ENCODE peak calls at places on chromosomes 1 and 21, in five cellular contexts. One of them, this sample, is unnamed.

GRCh38 chr1:91700771-91701493 is 185.0 kb downstream of the TGFBR3 start:
- DNase-seq in Caco-2: no peak
- DNase-seq in uterus: no peak
- DNase-seq in left lung: no peak
- DNase-seq in CD8-positive, alpha-beta T cell: no peak
- DNase-seq in this sample: no peak

GRCh38 chr1:195105281-195105680 is 1503.0 kb downstream of the KCNT2 start:
- DNase-seq in Caco-2: no peak
- DNase-seq in uterus: no peak
- DNase-seq in left lung: no peak
- DNase-seq in CD8-positive, alpha-beta T cell: no peak
- DNase-seq in this sample: no peak

GRCh38 chr1:17189632-17190525 is 15.0 kb upstream of the PADI1 start:
- DNase-seq in Caco-2: no peak
- DNase-seq in uterus: no peak
- DNase-seq in left lung: no peak
- DNase-seq in CD8-positive, alpha-beta T cell: no peak
- DNase-seq in this sample: no peak

GRCh38 chr1:19744886-19745285 is 54.8 kb downstream of the TMCO4 start:
- DNase-seq in Caco-2: no peak
- DNase-seq in uterus: no peak
- DNase-seq in left lung: no peak
- DNase-seq in CD8-positive, alpha-beta T cell: no peak
- DNase-seq in this sample: no peak

GRCh38 chr1:61323681-61324328 is 241.4 kb downstream of the NFIA start:
- DNase-seq in Caco-2: no peak
- DNase-seq in uterus: no peak
- DNase-seq in left lung: no peak
- DNase-seq in CD8-positive, alpha-beta T cell: no peak
- DNase-seq in this sample: no peak

GRCh38 chr1:64268653-64269557 is 65.5 kb downstream of the UBE2U start:
- DNase-seq in Caco-2: peak; percentile 43
- DNase-seq in uterus: peak; percentile 77
- DNase-seq in left lung: peak; percentile 66
- DNase-seq in CD8-positive, alpha-beta T cell: peak; percentile 31
- DNase-seq in this sample: peak; percentile 75

GRCh38 chr21:42627527-42628289 is 25.7 kb upstream of the PDE9A start:
- DNase-seq in Caco-2: no peak
- DNase-seq in uterus: no peak
- DNase-seq in left lung: no peak
- DNase-seq in CD8-positive, alpha-beta T cell: no peak
- DNase-seq in this sample: no peak

GRCh38 chr1:165854101-165854845 is 26.9 kb downstream of the UCK2 start:
- DNase-seq in Caco-2: no peak
- DNase-seq in uterus: no peak
- DNase-seq in left lung: no peak
- DNase-seq in CD8-positive, alpha-beta T cell: no peak
- DNase-seq in this sample: peak; percentile 25

GRCh38 chr1:55107989-55108388 is 68.6 kb downstream of the PCSK9 start:
- DNase-seq in Caco-2: no peak
- DNase-seq in uterus: no peak
- DNase-seq in left lung: no peak
- DNase-seq in CD8-positive, alpha-beta T cell: no peak
- DNase-seq in this sample: no peak

GRCh38 chr1:46039571-46040052 is 92.8 kb downstream of the PIK3R3 start:
- DNase-seq in Caco-2: no peak
- DNase-seq in uterus: peak; percentile 56
- DNase-seq in left lung: no peak
- DNase-seq in CD8-positive, alpha-beta T cell: no peak
- DNase-seq in this sample: no peak

GRCh38 chr1:182279724-182280506 is 111.7 kb downstream of the GLUL start:
- DNase-seq in Caco-2: no peak
- DNase-seq in uterus: no peak
- DNase-seq in left lung: no peak
- DNase-seq in CD8-positive, alpha-beta T cell: no peak
- DNase-seq in this sample: no peak

GRCh38 chr1:186511761-186512637 is 51.1 kb upstream of the PDC start:
- DNase-seq in Caco-2: no peak
- DNase-seq in uterus: no peak
- DNase-seq in left lung: peak; percentile 70
- DNase-seq in CD8-positive, alpha-beta T cell: no peak
- DNase-seq in this sample: no peak

GRCh38 chr1:211613108-211613947 is 34.4 kb upstream of the SLC30A1 start:
- DNase-seq in Caco-2: peak; percentile 90
- DNase-seq in uterus: peak; percentile 52
- DNase-seq in left lung: peak; percentile 92
- DNase-seq in CD8-positive, alpha-beta T cell: no peak
- DNase-seq in this sample: peak; percentile 92

GRCh38 chr1:8154621-8155052 is 128.5 kb upstream of the ERRFI1 start:
- DNase-seq in Caco-2: peak; percentile 92
- DNase-seq in uterus: no peak
- DNase-seq in left lung: no peak
- DNase-seq in CD8-positive, alpha-beta T cell: no peak
- DNase-seq in this sample: no peak

GRCh38 chr21:32819702-32820101 is 48.1 kb upstream of the PAXBP1 start:
- DNase-seq in Caco-2: no peak
- DNase-seq in uterus: peak; percentile 42
- DNase-seq in left lung: no peak
- DNase-seq in CD8-positive, alpha-beta T cell: no peak
- DNase-seq in this sample: peak; percentile 13

GRCh38 chr1:90964444-90965035 is 57.3 kb downstream of the ZNF644 start:
- DNase-seq in Caco-2: no peak
- DNase-seq in uterus: no peak
- DNase-seq in left lung: no peak
- DNase-seq in CD8-positive, alpha-beta T cell: no peak
- DNase-seq in this sample: no peak

GRCh38 chr1:6260433-6260934 is 414 bp downstream of the GPR153 start:
- DNase-seq in Caco-2: no peak
- DNase-seq in uterus: no peak
- DNase-seq in left lung: no peak
- DNase-seq in CD8-positive, alpha-beta T cell: no peak
- DNase-seq in this sample: no peak

GRCh38 chr1:2073382-2074230 is 23.4 kb downstream of the PRKCZ start:
- DNase-seq in Caco-2: no peak
- DNase-seq in uterus: no peak
- DNase-seq in left lung: no peak
- DNase-seq in CD8-positive, alpha-beta T cell: no peak
- DNase-seq in this sample: no peak

GRCh38 chr1:94101613-94101940 is 19.4 kb downstream of the ABCA4 start:
- DNase-seq in Caco-2: peak; percentile 80
- DNase-seq in uterus: peak; percentile 78
- DNase-seq in left lung: no peak
- DNase-seq in CD8-positive, alpha-beta T cell: no peak
- DNase-seq in this sample: no peak

GRCh38 chr1:85182700-85183099 is 18.1 kb downstream of the SYDE2 start:
- DNase-seq in Caco-2: no peak
- DNase-seq in uterus: no peak
- DNase-seq in left lung: no peak
- DNase-seq in CD8-positive, alpha-beta T cell: no peak
- DNase-seq in this sample: no peak

GRCh38 chr21:46081862-46082637 is 15.9 kb upstream of the COL6A2 start:
- DNase-seq in Caco-2: peak; percentile 29
- DNase-seq in uterus: peak; percentile 14
- DNase-seq in left lung: peak; percentile 25
- DNase-seq in CD8-positive, alpha-beta T cell: no peak
- DNase-seq in this sample: no peak

GRCh38 chr21:38123626-38124025 is 133.2 kb upstream of the KCNJ15 start:
- DNase-seq in Caco-2: no peak
- DNase-seq in uterus: no peak
- DNase-seq in left lung: no peak
- DNase-seq in CD8-positive, alpha-beta T cell: no peak
- DNase-seq in this sample: no peak

GRCh38 chr1:204782118-204782700 is 88.5 kb upstream of the NFASC start:
- DNase-seq in Caco-2: no peak
- DNase-seq in uterus: no peak
- DNase-seq in left lung: no peak
- DNase-seq in CD8-positive, alpha-beta T cell: no peak
- DNase-seq in this sample: no peak

GRCh38 chr1:6282577-6283270 is 21.8 kb upstream of the GPR153 start:
- DNase-seq in Caco-2: no peak
- DNase-seq in uterus: no peak
- DNase-seq in left lung: no peak
- DNase-seq in CD8-positive, alpha-beta T cell: no peak
- DNase-seq in this sample: no peak

GRCh38 chr1:39567302-39567701 is 9.3 kb downstream of the PABPC4 start:
- DNase-seq in Caco-2: no peak
- DNase-seq in uterus: no peak
- DNase-seq in left lung: no peak
- DNase-seq in CD8-positive, alpha-beta T cell: no peak
- DNase-seq in this sample: no peak

GRCh38 chr1:198937231-198938031 is 298.6 kb downstream of the PTPRC start:
- DNase-seq in Caco-2: peak; percentile 60
- DNase-seq in uterus: peak; percentile 31
- DNase-seq in left lung: peak; percentile 58
- DNase-seq in CD8-positive, alpha-beta T cell: peak; percentile 21
- DNase-seq in this sample: peak; percentile 66

GRCh38 chr21:36854391-36854790 is 112.1 kb downstream of the HLCS start:
- DNase-seq in Caco-2: no peak
- DNase-seq in uterus: no peak
- DNase-seq in left lung: no peak
- DNase-seq in CD8-positive, alpha-beta T cell: no peak
- DNase-seq in this sample: peak; percentile 52

GRCh38 chr21:34335316-34335715 is 28.5 kb upstream of the KCNE2 start:
- DNase-seq in Caco-2: no peak
- DNase-seq in uterus: no peak
- DNase-seq in left lung: no peak
- DNase-seq in CD8-positive, alpha-beta T cell: no peak
- DNase-seq in this sample: no peak

GRCh38 chr1:231748744-231749143 is 122.2 kb downstream of the DISC1 start:
- DNase-seq in Caco-2: no peak
- DNase-seq in uterus: no peak
- DNase-seq in left lung: no peak
- DNase-seq in CD8-positive, alpha-beta T cell: no peak
- DNase-seq in this sample: no peak

GRCh38 chr1:244322791-244323521 is 128.8 kb downstream of the ADSS2 start:
- DNase-seq in Caco-2: no peak
- DNase-seq in uterus: peak; percentile 61
- DNase-seq in left lung: peak; percentile 50
- DNase-seq in CD8-positive, alpha-beta T cell: no peak
- DNase-seq in this sample: peak; percentile 82

GRCh38 chr1:198909973-198910372 is 271.1 kb downstream of the PTPRC start:
- DNase-seq in Caco-2: no peak
- DNase-seq in uterus: no peak
- DNase-seq in left lung: no peak
- DNase-seq in CD8-positive, alpha-beta T cell: no peak
- DNase-seq in this sample: no peak

GRCh38 chr21:43021756-43022600 is 47.6 kb downstream of the PKNOX1 start:
- DNase-seq in Caco-2: no peak
- DNase-seq in uterus: no peak
- DNase-seq in left lung: no peak
- DNase-seq in CD8-positive, alpha-beta T cell: no peak
- DNase-seq in this sample: no peak

GRCh38 chr1:225815526-225816178 is 5.7 kb downstream of the EPHX1 start:
- DNase-seq in Caco-2: no peak
- DNase-seq in uterus: no peak
- DNase-seq in left lung: no peak
- DNase-seq in CD8-positive, alpha-beta T cell: no peak
- DNase-seq in this sample: peak; percentile 17

GRCh38 chr1:89523597-89524368 is 846 bp upstream of the LRRC8B start:
- DNase-seq in Caco-2: peak; percentile 59
- DNase-seq in uterus: peak; percentile 34
- DNase-seq in left lung: no peak
- DNase-seq in CD8-positive, alpha-beta T cell: peak; percentile 32
- DNase-seq in this sample: peak; percentile 78

GRCh38 chr1:40315795-40316594 is 1.1 kb downstream of the COL9A2 start:
- DNase-seq in Caco-2: no peak
- DNase-seq in uterus: no peak
- DNase-seq in left lung: no peak
- DNase-seq in CD8-positive, alpha-beta T cell: no peak
- DNase-seq in this sample: peak; percentile 53

DNA sequence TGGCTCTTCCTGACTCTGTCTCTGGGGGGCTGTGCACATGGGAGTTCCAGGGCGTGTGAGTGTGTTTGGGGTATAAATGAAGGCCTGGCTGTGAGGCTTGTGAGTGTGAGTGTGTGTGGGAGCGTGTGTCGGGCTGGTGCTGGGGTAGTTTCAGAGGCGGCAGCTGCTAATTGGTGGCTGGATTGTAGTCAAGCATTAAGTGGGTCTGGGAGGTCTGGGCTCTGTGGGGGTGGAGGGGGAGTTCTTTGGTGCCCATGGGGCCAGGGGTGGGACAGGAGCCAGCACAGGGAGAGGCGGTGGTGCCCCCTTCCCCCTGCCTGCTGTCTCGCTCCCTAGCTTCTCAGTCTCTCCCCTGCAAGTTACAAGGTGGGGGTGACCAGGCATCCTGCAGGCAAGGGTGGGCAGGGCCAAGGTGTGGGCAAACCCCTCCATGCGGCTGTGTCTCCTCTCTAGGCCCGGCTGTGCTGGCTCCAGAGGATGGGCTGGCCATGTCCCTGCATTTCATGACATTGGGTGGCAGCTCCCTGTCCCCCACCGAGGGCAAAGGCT is 14.5 kb downstream of the NTRK1 start:
- DNase-seq in Caco-2: no peak
- DNase-seq in uterus: no peak
- DNase-seq in left lung: no peak
- DNase-seq in CD8-positive, alpha-beta T cell: no peak
- DNase-seq in this sample: no peak
- H3K27me3 ChIP-seq in Caco-2: peaks cover 2% of the 10 kb centered on the region
- H3K27me3 ChIP-seq in uterus: no peaks in the 10 kb centered on the region
- H3K27me3 ChIP-seq in left lung: no peaks in the 10 kb centered on the region
- H3K27me3 ChIP-seq in CD8-positive, alpha-beta T cell: no peaks in the 10 kb centered on the region
- H3K27me3 ChIP-seq in this sample: no peaks in the 10 kb centered on the region

GRCh38 chr1:80158771-80159170 is 1152.2 kb upstream of the ADGRL4 start:
- DNase-seq in Caco-2: no peak
- DNase-seq in uterus: no peak
- DNase-seq in left lung: no peak
- DNase-seq in CD8-positive, alpha-beta T cell: no peak
- DNase-seq in this sample: no peak

GRCh38 chr1:80158266-80158665 is 1151.7 kb upstream of the ADGRL4 start:
- DNase-seq in Caco-2: no peak
- DNase-seq in uterus: no peak
- DNase-seq in left lung: no peak
- DNase-seq in CD8-positive, alpha-beta T cell: no peak
- DNase-seq in this sample: no peak

GRCh38 chr1:80153762-80154555 is 1147.4 kb upstream of the ADGRL4 start:
- DNase-seq in Caco-2: no peak
- DNase-seq in uterus: no peak
- DNase-seq in left lung: no peak
- DNase-seq in CD8-positive, alpha-beta T cell: no peak
- DNase-seq in this sample: no peak

GRCh38 chr1:80155371-80155770 is 1148.8 kb upstream of the ADGRL4 start:
- DNase-seq in Caco-2: no peak
- DNase-seq in uterus: no peak
- DNase-seq in left lung: no peak
- DNase-seq in CD8-positive, alpha-beta T cell: no peak
- DNase-seq in this sample: no peak
- TF ChIP-seq CTCF in Caco-2: no peak
- TF ChIP-seq CTCF in uterus: no peak
- TF ChIP-seq CTCF in left lung: no peak
- TF ChIP-seq CTCF in CD8-positive, alpha-beta T cell: no peak
- TF ChIP-seq CTCF in this sample: no peak

GRCh38 chr1:34901919-34902318 is 27.5 kb downstream of the DLGAP3 start:
- DNase-seq in Caco-2: no peak
- DNase-seq in uterus: no peak
- DNase-seq in left lung: no peak
- DNase-seq in CD8-positive, alpha-beta T cell: no peak
- DNase-seq in this sample: no peak
- H3K4me1 ChIP-seq in Caco-2: no peaks in the 10 kb centered on the region
- H3K4me1 ChIP-seq in uterus: no peaks in the 10 kb centered on the region
- H3K4me1 ChIP-seq in left lung: no peaks in the 10 kb centered on the region
- H3K4me1 ChIP-seq in CD8-positive, alpha-beta T cell: no peaks in the 10 kb centered on the region
- H3K4me1 ChIP-seq in this sample: no peaks in the 10 kb centered on the region

GRCh38 chr1:23629728-23630290 is 61.8 kb upstream of the RPL11 start:
- DNase-seq in Caco-2: no peak
- DNase-seq in uterus: no peak
- DNase-seq in left lung: no peak
- DNase-seq in CD8-positive, alpha-beta T cell: no peak
- DNase-seq in this sample: no peak
- H3K27me3 ChIP-seq in Caco-2: no peaks in the 10 kb centered on the region
- H3K27me3 ChIP-seq in uterus: no peaks in the 10 kb centered on the region
- H3K27me3 ChIP-seq in left lung: no peaks in the 10 kb centered on the region
- H3K27me3 ChIP-seq in CD8-positive, alpha-beta T cell: no peaks in the 10 kb centered on the region
- H3K27me3 ChIP-seq in this sample: no peaks in the 10 kb centered on the region